ENCODE peak calls at places on chromosomes 2 and 18, in five cellular contexts. One of them, this sample, is unnamed. For H3K4me1, the result is how much of the 10 kb centered on the place peaks cover.

GRCh38 chr2:207202645-207203044 is 36.9 kb upstream of the KLF7 start:
- DNase-seq in CD4-positive, CD25-positive, alpha-beta regulatory T cell: no peak
- DNase-seq in pancreas: no peak
- DNase-seq in CD4-positive, alpha-beta memory T cell: no peak
- DNase-seq in body of pancreas: no peak
- DNase-seq in this sample: no peak

GRCh38 chr2:233813236-233814062 is 35.3 kb downstream of the MROH2A start:
- DNase-seq in CD4-positive, alpha-beta memory T cell: no peak
- DNase-seq in body of pancreas: no peak
- DNase-seq in pancreas: no peak
- DNase-seq in CD4-positive, CD25-positive, alpha-beta regulatory T cell: no peak
- DNase-seq in this sample: no peak

GRCh38 chr2:196481323-196481695 is 158.2 kb upstream of the CCDC150 start:
- DNase-seq in body of pancreas: no peak
- DNase-seq in CD4-positive, CD25-positive, alpha-beta regulatory T cell: no peak
- DNase-seq in CD4-positive, alpha-beta memory T cell: no peak
- DNase-seq in pancreas: no peak
- DNase-seq in this sample: no peak

GRCh38 chr2:159098374-159098773 is 129.9 kb downstream of the TANC1 start:
- DNase-seq in body of pancreas: no peak
- DNase-seq in CD4-positive, CD25-positive, alpha-beta regulatory T cell: no peak
- DNase-seq in pancreas: no peak
- DNase-seq in CD4-positive, alpha-beta memory T cell: no peak
- DNase-seq in this sample: no peak

GRCh38 chr2:197908940-197909339 is 104.5 kb downstream of the PLCL1 start:
- DNase-seq in CD4-positive, alpha-beta memory T cell: no peak
- DNase-seq in body of pancreas: no peak
- DNase-seq in CD4-positive, CD25-positive, alpha-beta regulatory T cell: no peak
- DNase-seq in pancreas: no peak
- DNase-seq in this sample: no peak

GRCh38 chr2:239723486-239724193 is 301.5 kb downstream of the NDUFA10 start:
- DNase-seq in pancreas: no peak
- DNase-seq in CD4-positive, alpha-beta memory T cell: no peak
- DNase-seq in body of pancreas: no peak
- DNase-seq in CD4-positive, CD25-positive, alpha-beta regulatory T cell: no peak
- DNase-seq in this sample: no peak

GRCh38 chr2:142675398-142675797 is 202.1 kb upstream of the KYNU start:
- DNase-seq in body of pancreas: no peak
- DNase-seq in CD4-positive, CD25-positive, alpha-beta regulatory T cell: no peak
- DNase-seq in pancreas: no peak
- DNase-seq in CD4-positive, alpha-beta memory T cell: no peak
- DNase-seq in this sample: no peak

GRCh38 chr18:6866552-6866951 is 137.0 kb downstream of the ARHGAP28 start:
- DNase-seq in pancreas: no peak
- DNase-seq in CD4-positive, CD25-positive, alpha-beta regulatory T cell: no peak
- DNase-seq in body of pancreas: no peak
- DNase-seq in CD4-positive, alpha-beta memory T cell: no peak
- DNase-seq in this sample: no peak

GRCh38 chr18:31217038-31217437 is 54.4 kb upstream of the DSC1 start:
- DNase-seq in CD4-positive, CD25-positive, alpha-beta regulatory T cell: no peak
- DNase-seq in body of pancreas: no peak
- DNase-seq in CD4-positive, alpha-beta memory T cell: no peak
- DNase-seq in pancreas: no peak
- DNase-seq in this sample: no peak

GRCh38 chr18:78860117-78860516 is 119.5 kb upstream of the SALL3 start:
- DNase-seq in pancreas: no peak
- DNase-seq in CD4-positive, CD25-positive, alpha-beta regulatory T cell: no peak
- DNase-seq in CD4-positive, alpha-beta memory T cell: no peak
- DNase-seq in body of pancreas: no peak
- DNase-seq in this sample: no peak

GRCh38 chr2:64112016-64112415 is 32.2 kb downstream of the PELI1 start:
- DNase-seq in CD4-positive, alpha-beta memory T cell: no peak
- DNase-seq in body of pancreas: no peak
- DNase-seq in pancreas: no peak
- DNase-seq in CD4-positive, CD25-positive, alpha-beta regulatory T cell: no peak
- DNase-seq in this sample: no peak

GRCh38 chr2:3960106-3960505 is 256.7 kb downstream of the DCDC2C start:
- DNase-seq in body of pancreas: no peak
- DNase-seq in CD4-positive, CD25-positive, alpha-beta regulatory T cell: no peak
- DNase-seq in pancreas: no peak
- DNase-seq in CD4-positive, alpha-beta memory T cell: no peak
- DNase-seq in this sample: no peak
- H3K4me1 ChIP-seq in body of pancreas: under half
- H3K4me1 ChIP-seq in CD4-positive, CD25-positive, alpha-beta regulatory T cell: under half
- H3K4me1 ChIP-seq in pancreas: under half
- H3K4me1 ChIP-seq in CD4-positive, alpha-beta memory T cell: under half
- H3K4me1 ChIP-seq in this sample: under half

GRCh38 chr2:144426981-144427479 is 92.9 kb downstream of the ZEB2 start:
- DNase-seq in body of pancreas: no peak
- DNase-seq in CD4-positive, CD25-positive, alpha-beta regulatory T cell: no peak
- DNase-seq in pancreas: peak
- DNase-seq in CD4-positive, alpha-beta memory T cell: no peak
- DNase-seq in this sample: no peak
- H3K4me1 ChIP-seq in body of pancreas: under half
- H3K4me1 ChIP-seq in CD4-positive, CD25-positive, alpha-beta regulatory T cell: under half
- H3K4me1 ChIP-seq in pancreas: under half
- H3K4me1 ChIP-seq in CD4-positive, alpha-beta memory T cell: under half
- H3K4me1 ChIP-seq in this sample: under half

DNA sequence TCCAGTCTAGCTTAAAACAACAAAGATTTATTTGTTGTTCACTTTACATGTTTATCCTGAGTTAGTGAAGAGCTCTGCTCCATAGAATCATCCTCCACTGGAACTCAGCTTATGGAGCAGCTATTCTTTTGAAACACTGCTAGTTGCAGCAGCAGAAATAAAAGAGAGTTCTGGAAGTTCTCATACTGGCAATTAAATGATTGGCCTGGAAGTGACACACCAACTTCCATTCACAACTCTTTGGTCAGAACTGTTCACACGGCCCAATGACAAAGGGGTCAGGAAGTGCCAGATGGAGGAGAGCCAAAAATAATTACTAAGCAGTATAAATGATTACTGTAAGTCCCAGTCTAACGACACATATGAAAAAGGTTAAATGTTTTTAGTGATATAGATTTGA is 39.1 kb downstream of the FBXO11 start:
- DNase-seq in body of pancreas: peak
- DNase-seq in CD4-positive, CD25-positive, alpha-beta regulatory T cell: no peak
- DNase-seq in pancreas: peak
- DNase-seq in CD4-positive, alpha-beta memory T cell: no peak
- DNase-seq in this sample: no peak
- H3K4me1 ChIP-seq in body of pancreas: half or more
- H3K4me1 ChIP-seq in CD4-positive, CD25-positive, alpha-beta regulatory T cell: under half
- H3K4me1 ChIP-seq in pancreas: under half
- H3K4me1 ChIP-seq in CD4-positive, alpha-beta memory T cell: half or more
- H3K4me1 ChIP-seq in this sample: half or more

GRCh38 chr2:216070195-216070594 is 11.4 kb downstream of the PECR start:
- DNase-seq in CD4-positive, alpha-beta memory T cell: no peak
- DNase-seq in pancreas: no peak
- DNase-seq in CD4-positive, CD25-positive, alpha-beta regulatory T cell: no peak
- DNase-seq in body of pancreas: no peak
- DNase-seq in this sample: no peak
- H3K4me1 ChIP-seq in CD4-positive, alpha-beta memory T cell: under half
- H3K4me1 ChIP-seq in pancreas: under half
- H3K4me1 ChIP-seq in CD4-positive, CD25-positive, alpha-beta regulatory T cell: under half
- H3K4me1 ChIP-seq in body of pancreas: under half
- H3K4me1 ChIP-seq in this sample: under half

GRCh38 chr18:9696112-9696511 is 12.0 kb upstream of the RAB31 start:
- DNase-seq in pancreas: no peak
- DNase-seq in CD4-positive, CD25-positive, alpha-beta regulatory T cell: no peak
- DNase-seq in CD4-positive, alpha-beta memory T cell: no peak
- DNase-seq in body of pancreas: no peak
- DNase-seq in this sample: no peak

GRCh38 chr18:9694952-9695495 is 13.1 kb upstream of the RAB31 start:
- DNase-seq in CD4-positive, alpha-beta memory T cell: no peak
- DNase-seq in pancreas: no peak
- DNase-seq in body of pancreas: no peak
- DNase-seq in CD4-positive, CD25-positive, alpha-beta regulatory T cell: no peak
- DNase-seq in this sample: no peak

GRCh38 chr18:9695605-9696004 is 12.5 kb upstream of the RAB31 start:
- DNase-seq in pancreas: no peak
- DNase-seq in CD4-positive, alpha-beta memory T cell: no peak
- DNase-seq in body of pancreas: no peak
- DNase-seq in CD4-positive, CD25-positive, alpha-beta regulatory T cell: no peak
- DNase-seq in this sample: no peak

GRCh38 chr18:9696701-9697100 is 11.4 kb upstream of the RAB31 start:
- DNase-seq in pancreas: no peak
- DNase-seq in CD4-positive, CD25-positive, alpha-beta regulatory T cell: no peak
- DNase-seq in body of pancreas: no peak
- DNase-seq in CD4-positive, alpha-beta memory T cell: no peak
- DNase-seq in this sample: no peak

DNA sequence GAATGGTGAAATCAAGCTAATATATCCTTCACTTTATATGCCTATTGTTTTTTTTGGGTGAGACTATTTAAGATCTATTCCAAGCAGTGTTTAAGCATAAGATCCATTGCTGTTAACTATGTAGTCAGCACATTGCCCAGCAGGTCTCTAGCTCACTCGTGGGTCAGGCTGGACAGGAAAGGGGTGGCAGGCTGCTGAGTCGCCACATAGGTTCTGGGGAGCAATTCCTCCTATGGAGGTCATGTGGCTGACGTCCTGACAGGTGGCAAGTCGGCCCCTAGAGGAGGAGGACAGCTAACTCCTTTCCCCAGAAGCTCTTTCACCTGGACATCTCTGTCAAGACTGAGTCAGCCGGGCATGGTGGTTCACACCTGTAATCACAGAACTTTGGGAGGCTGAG is 13.9 kb upstream of the RAB31 start:
- DNase-seq in CD4-positive, CD25-positive, alpha-beta regulatory T cell: no peak
- DNase-seq in body of pancreas: no peak
- DNase-seq in CD4-positive, alpha-beta memory T cell: no peak
- DNase-seq in pancreas: no peak
- DNase-seq in this sample: no peak
- H3K4me1 ChIP-seq in CD4-positive, CD25-positive, alpha-beta regulatory T cell: under half
- H3K4me1 ChIP-seq in body of pancreas: under half
- H3K4me1 ChIP-seq in CD4-positive, alpha-beta memory T cell: under half
- H3K4me1 ChIP-seq in pancreas: under half
- H3K4me1 ChIP-seq in this sample: under half